ENCODE peak calls at places on chromosomes 1 and 21, in eight cellular contexts. F, V, Z, R, E, B, C and H are unnamed samples.

GRCh38 chr1:216617081-216617480 is 106.1 kb downstream of the ESRRG start:
- DNase-seq in C (no peak), Z (no peak), F (no peak), E (no peak), R (no peak), V (no peak), B (no peak), H (no peak)

GRCh38 chr1:48228156-48228555 is 5.6 kb downstream of the SLC5A9 start:
- DNase-seq in V (no peak), E (no peak), F (no peak), C (no peak), R (no peak), Z (no peak), B (no peak), H (no peak)

GRCh38 chr1:34984435-34985062 is 598 bp downstream of the TMEM35B start:
- DNase-seq in F (no peak), E (no peak), B (peak; percentile 77), V (peak; percentile 33), R (peak; percentile 49), C (no peak), Z (peak; percentile 35), H (no peak)

GRCh38 chr1:18637962-18638817 is 7.5 kb downstream of the PAX7 start:
- DNase-seq in E (no peak), R (no peak), C (no peak), B (no peak), Z (no peak), F (no peak), V (no peak), H (no peak)

GRCh38 chr1:226687476-226687875 is 51.6 kb downstream of the ITPKB start:
- DNase-seq in E (peak; percentile 60), V (no peak), C (no peak), Z (no peak), F (no peak), B (no peak), R (no peak), H (no peak)

GRCh38 chr1:115293899-115294298 is 44.1 kb downstream of the NGF start:
- DNase-seq in V (no peak), F (no peak), C (no peak), B (no peak), E (no peak), R (no peak), Z (no peak), H (no peak)

GRCh38 chr1:17438977-17439249 is 564 bp downstream of the RCC2 start:
- DNase-seq in F (no peak), R (no peak), V (no peak), E (no peak), B (no peak), Z (no peak), C (no peak), H (peak; percentile 18)

GRCh38 chr1:56032276-56032675 is 547.1 kb downstream of the PLPP3 start:
- DNase-seq in Z (no peak), V (no peak), B (no peak), C (no peak), E (no peak), R (peak; percentile 27), F (no peak), H (no peak)

GRCh38 chr1:28064064-28064463 is 24.3 kb downstream of the EYA3 start:
- DNase-seq in F (no peak), V (peak; percentile 83), E (no peak), B (no peak), R (peak; percentile 19), C (no peak), Z (no peak), H (no peak)

GRCh38 chr1:152774875-152775274 is at the start of gene LCE1F:
- DNase-seq in V (no peak), R (no peak), E (no peak), B (no peak), C (no peak), F (no peak), Z (no peak), H (no peak)

GRCh38 chr1:195754874-195755273 is 853.4 kb downstream of the KCNT2 start:
- DNase-seq in B (no peak), F (no peak), V (peak; percentile 36), R (no peak), C (no peak), Z (no peak), E (no peak), H (no peak)

GRCh38 chr21:45011911-45012660 is 62.3 kb upstream of the ADARB1 start:
- DNase-seq in V (peak; percentile 94), Z (no peak), F (no peak), E (no peak), R (peak; percentile 92), B (peak; percentile 87), C (peak; percentile 58), H (peak; percentile 53)

GRCh38 chr1:155514582-155515187 is 47.9 kb downstream of the ASH1L start:
- DNase-seq in B (no peak), R (no peak), Z (no peak), E (no peak), F (no peak), V (no peak), C (no peak), H (no peak)

GRCh38 chr1:180085331-180085730 is 69.3 kb upstream of the QSOX1 start:
- DNase-seq in B (no peak), Z (no peak), E (no peak), R (no peak), V (no peak), C (no peak), F (no peak), H (no peak)

DNA sequence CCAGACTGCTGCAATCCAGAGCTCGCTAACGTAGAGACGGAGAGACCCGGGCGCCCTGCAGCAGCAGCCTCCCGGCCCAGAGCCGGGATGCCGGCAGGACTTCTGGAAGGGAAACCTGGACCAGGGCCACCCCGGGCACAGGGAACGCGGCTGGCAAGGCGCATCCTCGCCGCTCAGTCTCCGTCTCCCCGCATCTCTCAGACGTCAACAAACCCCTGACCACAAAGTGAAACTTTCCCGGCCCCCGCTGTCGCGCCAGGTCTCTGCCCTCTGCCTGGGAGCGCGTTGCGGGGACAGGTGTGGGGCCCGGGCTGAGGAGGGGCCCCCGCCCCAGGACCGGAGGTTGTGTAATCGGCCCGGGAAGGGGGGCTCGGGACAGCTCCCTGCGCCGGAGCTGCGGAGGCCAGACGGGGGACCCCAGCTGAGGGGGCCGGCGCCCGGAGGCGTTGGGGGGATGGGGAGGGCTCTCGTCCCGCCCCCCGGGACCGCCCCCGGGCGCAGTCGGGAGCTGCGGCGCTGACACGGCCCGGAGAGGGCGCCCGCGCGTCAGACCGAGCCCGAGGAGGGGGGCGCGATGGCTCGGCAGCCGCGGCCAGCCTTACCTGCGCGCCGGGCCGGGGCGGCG is 116.6 kb upstream of the HIVEP3 start:
- DNase-seq in Z (peak; percentile 48), F (peak; percentile 89), E (no peak), C (no peak), R (peak; percentile 47), V (peak; percentile 42), B (peak; percentile 73), H (no peak)
- TF ChIP-seq CTCF in Z (peak; percentile 27), F (peak; percentile 68), E (peak; percentile 26), C (no peak), R (no peak), V (peak; percentile 49), B (no peak), H (peak; percentile 54)

DNA sequence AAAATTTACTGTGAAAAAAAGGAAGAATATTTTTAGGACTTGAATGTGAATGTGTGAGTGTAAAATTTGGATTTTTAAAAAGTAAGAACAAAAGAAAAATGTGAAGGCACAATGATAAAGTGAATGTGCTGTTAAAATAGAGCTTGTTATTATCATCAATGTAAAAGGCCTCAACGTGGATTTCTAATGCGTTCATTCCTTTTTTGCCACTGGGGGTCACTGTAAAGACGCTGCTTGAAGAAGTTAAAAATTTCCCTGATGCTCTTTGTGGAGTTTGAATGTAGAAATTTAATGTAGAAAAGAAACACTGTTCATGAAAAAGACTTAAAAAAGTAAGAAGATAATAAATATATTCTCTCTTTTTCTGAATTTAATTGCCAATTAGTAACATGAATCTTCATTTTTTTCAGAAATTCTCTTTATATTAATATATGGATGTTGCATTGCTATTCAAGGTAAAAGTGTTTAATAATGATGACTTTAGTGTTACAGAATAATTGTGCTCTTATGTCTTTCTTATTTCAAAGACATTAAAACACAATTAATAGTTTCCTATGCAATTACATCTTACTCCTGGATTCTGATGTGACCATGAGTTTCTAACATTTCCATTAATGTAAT is 161.5 kb downstream of the DNM3 start:
- DNase-seq in Z (peak; percentile 60), E (peak; percentile 22), R (peak; percentile 71), F (peak; percentile 12), V (peak; percentile 73), C (no peak), B (no peak), H (no peak)
- TF ChIP-seq CTCF in Z (peak; percentile 25), E (peak; percentile 72), R (peak; percentile 91), F (peak; percentile 71), V (peak; percentile 92), C (peak; percentile 77), B (peak; percentile 66), H (peak; percentile 76)

DNA sequence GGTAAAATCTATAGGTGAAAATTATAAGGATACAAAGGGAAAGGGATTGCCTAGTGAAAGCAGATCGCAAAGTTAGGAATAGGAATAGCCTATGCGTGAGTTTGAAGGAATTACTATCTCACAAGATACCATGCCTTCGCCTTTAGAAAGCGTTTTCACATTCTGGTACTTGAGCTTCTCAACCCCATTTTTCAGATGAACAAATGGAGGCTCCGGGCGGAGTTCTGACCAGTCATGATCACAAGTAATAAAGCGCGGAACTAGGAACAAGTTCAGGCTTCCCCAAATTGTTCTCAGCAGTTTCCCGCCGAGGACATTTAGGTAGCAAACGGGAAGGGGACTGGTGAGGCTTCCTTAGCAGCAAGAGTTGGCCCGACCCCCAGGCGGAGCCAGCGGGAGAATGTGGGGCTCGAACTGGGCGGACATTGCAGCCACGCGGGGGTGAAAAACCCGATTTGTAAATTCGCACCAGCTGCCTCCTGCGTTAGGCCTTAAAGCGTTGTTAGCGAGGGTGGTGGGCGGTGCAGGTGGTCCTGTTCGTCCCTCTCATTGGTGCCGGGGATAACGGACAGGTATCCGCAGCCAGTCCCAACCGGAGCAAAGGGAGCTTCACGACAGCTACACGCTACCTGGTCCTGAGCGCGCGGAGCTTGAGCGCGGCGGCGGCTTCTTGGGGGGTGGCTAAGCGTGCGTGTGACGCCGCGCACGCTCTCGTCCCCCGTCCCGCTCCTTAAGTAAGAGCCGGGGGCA is 15.4 kb downstream of the SEMA6C start:
- DNase-seq in R (peak; percentile 82), Z (peak; percentile 86), B (peak; percentile 89), V (peak; percentile 32), C (peak; percentile 54), E (peak; percentile 77), F (peak; percentile 91), H (peak; percentile 74)
- TF ChIP-seq CTCF in R (peak; percentile 13), Z (no peak), B (no peak), V (no peak), C (no peak), E (no peak), F (no peak), H (no peak)

DNA sequence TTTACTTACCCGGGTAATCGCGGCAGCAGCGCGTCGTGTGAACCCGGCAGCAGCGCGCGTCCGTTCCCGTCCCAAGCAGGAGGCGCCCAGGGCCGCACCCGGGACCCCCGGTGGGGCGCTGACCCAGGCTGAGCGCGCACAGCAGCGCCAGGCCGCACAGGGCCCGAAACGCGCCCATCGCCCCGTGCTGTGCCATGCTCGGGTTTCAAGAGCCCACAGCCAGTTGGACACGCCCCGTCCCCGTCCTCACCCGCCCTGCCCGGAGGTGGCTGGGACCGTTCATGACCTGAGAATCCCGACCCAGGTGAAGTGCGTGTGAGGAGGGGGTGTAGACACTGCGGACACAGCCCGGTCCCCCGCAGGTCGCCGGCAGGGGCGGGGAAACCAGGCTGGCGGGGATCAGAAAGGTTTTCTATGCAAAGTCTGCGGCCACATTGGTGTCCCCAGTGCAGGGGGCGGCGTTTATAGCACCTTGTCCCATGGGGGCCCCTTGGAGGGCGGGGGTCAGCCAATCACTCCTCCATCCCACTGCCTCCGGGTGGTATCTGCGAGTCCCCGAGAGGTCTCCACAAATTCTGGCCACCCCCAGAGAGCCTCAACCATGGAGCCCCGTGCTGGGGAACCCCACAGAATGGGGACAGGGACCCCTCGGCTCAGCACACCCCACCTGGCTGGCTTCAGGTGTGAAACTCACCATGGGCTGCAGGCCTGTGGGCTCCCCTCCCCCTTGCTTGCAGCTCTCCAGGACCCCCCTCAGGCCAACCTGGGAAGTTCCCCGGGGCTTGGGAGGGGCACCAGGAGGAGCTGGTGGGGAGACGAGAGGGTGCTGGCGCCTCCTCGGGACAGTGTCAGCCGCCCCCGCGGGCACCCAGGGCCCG is at the start of gene TNFRSF18:
- DNase-seq in B (no peak), R (no peak), Z (peak; percentile 54), F (peak; percentile 70), E (no peak), C (no peak), V (no peak), H (no peak)
- TF ChIP-seq CTCF in B (no peak), R (no peak), Z (no peak), F (no peak), E (no peak), C (no peak), V (no peak), H (no peak)